ENCODE peak calls at places on chromosome 1, in eight cellular contexts. M is foreskin fibroblast, G is fibroblast of pulmonary artery, O is retinal pigment epithelial cell, S is GM06990, I is fibroblast of lung, C is esophagus muscularis mucosa, L is stomach. J is an unnamed sample.

GRCh38 chr1:194975913-194976312 is 1632.3 kb downstream of the KCNT2 start:
- DNase-seq in M (peak; percentile 78), G (peak; percentile 3), O (no peak), S (no peak), I (peak; percentile 57), C (no peak), L (no peak), J (no peak)

GRCh38 chr1:29672955-29673507 is 436.7 kb downstream of the PTPRU start:
- DNase-seq in M (no peak), G (no peak), O (no peak), S (no peak), I (no peak), C (peak; percentile 72), L (peak; percentile 9), J (no peak)

GRCh38 chr1:99496067-99496466 is 149.8 kb upstream of the PALMD start:
- DNase-seq in M (peak; percentile 50), G (no peak), O (no peak), S (no peak), I (peak; percentile 23), C (no peak), L (no peak), J (no peak)

GRCh38 chr1:180343931-180344406 is 113.9 kb downstream of the LHX4 start:
- DNase-seq in M (peak; percentile 33), G (peak; percentile 39), O (peak; percentile 44), S (no peak), I (peak; percentile 44), C (no peak), L (peak; percentile 32), J (peak; percentile 49)

GRCh38 chr1:13812456-13813397 is 112.7 kb downstream of the PRDM2 start:
- DNase-seq in M (no peak), G (no peak), O (no peak), S (no peak), I (no peak), C (no peak), L (no peak), J (peak; percentile 23)

GRCh38 chr1:224211262-224211962 is 28.4 kb downstream of the DEGS1 start:
- DNase-seq in M (peak; percentile 92), G (peak; percentile 81), O (no peak), S (no peak), I (peak; percentile 80), C (no peak), L (peak; percentile 63), J (peak; percentile 35)

GRCh38 chr1:27071049-27071416 is 58.4 kb upstream of the TENT5B start:
- DNase-seq in M (peak; percentile 90), G (peak; percentile 18), O (no peak), S (no peak), I (peak; percentile 42), C (no peak), L (no peak), J (no peak)

GRCh38 chr1:61978866-61979265 is 215.8 kb upstream of the L1TD1 start:
- DNase-seq in M (no peak), G (no peak), O (no peak), S (no peak), I (no peak), C (no peak), L (no peak), J (no peak)

GRCh38 chr1:19387045-19387467 is 74.9 kb downstream of the SLC66A1 start:
- DNase-seq in M (no peak), G (no peak), O (no peak), S (no peak), I (no peak), C (no peak), L (no peak), J (no peak)

GRCh38 chr1:229024528-229025119 is 246.3 kb upstream of the RAB4A start:
- DNase-seq in M (peak; percentile 90), G (peak; percentile 85), O (peak; percentile 14), S (no peak), I (peak; percentile 85), C (peak; percentile 92), L (peak; percentile 56), J (peak; percentile 39)

GRCh38 chr1:211643324-211644212 is 31.9 kb downstream of the NEK2 start:
- DNase-seq in M (no peak), G (no peak), O (peak; percentile 54), S (no peak), I (no peak), C (no peak), L (peak; percentile 86), J (no peak)

GRCh38 chr1:67059331-67059730 is 5.4 kb upstream of the SLC35D1 start:
- DNase-seq in M (peak; percentile 53), G (no peak), O (no peak), S (no peak), I (no peak), C (no peak), L (no peak), J (no peak)

GRCh38 chr1:15213333-15213732 is 33.7 kb upstream of the FHAD1 start:
- DNase-seq in M (peak; percentile 30), G (peak; percentile 41), O (no peak), S (no peak), I (peak; percentile 73), C (no peak), L (peak; percentile 25), J (no peak)

GRCh38 chr1:40652452-40652851 is 13.0 kb downstream of the RIMS3 start:
- DNase-seq in M (no peak), G (no peak), O (no peak), S (no peak), I (no peak), C (no peak), L (no peak), J (no peak)

GRCh38 chr1:40652979-40653378 is 12.5 kb downstream of the RIMS3 start:
- DNase-seq in M (no peak), G (no peak), O (no peak), S (no peak), I (no peak), C (no peak), L (no peak), J (no peak)

GRCh38 chr1:40651138-40651857 is 14.2 kb downstream of the RIMS3 start:
- DNase-seq in M (no peak), G (no peak), O (no peak), S (no peak), I (no peak), C (no peak), L (peak; percentile 62), J (no peak)

GRCh38 chr1:40657046-40657445 is 8.4 kb downstream of the RIMS3 start:
- DNase-seq in M (no peak), G (no peak), O (no peak), S (no peak), I (no peak), C (no peak), L (no peak), J (no peak)

GRCh38 chr1:40653851-40654537 is 11.5 kb downstream of the RIMS3 start:
- DNase-seq in M (no peak), G (peak; percentile 15), O (no peak), S (no peak), I (no peak), C (no peak), L (no peak), J (no peak)
- H3K4me3 ChIP-seq in M (no peak overlapping the region), G (no peak overlapping the region), O (no peak overlapping the region), S (no peak overlapping the region), I (no peak overlapping the region), C (no peak overlapping the region), L (no peak overlapping the region), J (no peak overlapping the region)

GRCh38 chr1:92883297-92883696 is 51.5 kb downstream of the RPL5 start:
- DNase-seq in M (no peak), G (no peak), O (no peak), S (no peak), I (no peak), C (no peak), L (no peak), J (peak; percentile 31)
- H3K4me3 ChIP-seq in M (no peak overlapping the region), G (no peak overlapping the region), O (no peak overlapping the region), S (no peak overlapping the region), I (no peak overlapping the region), C (no peak overlapping the region), L (no peak overlapping the region), J (no peak overlapping the region)

GRCh38 chr1:110069302-110070281 is 880 bp downstream of the ALX3 start:
- DNase-seq in M (no peak), G (no peak), O (no peak), S (no peak), I (no peak), C (no peak), L (no peak), J (no peak)
- H3K4me3 ChIP-seq in M (peak overlapping the region; percentile 56), G (no peak overlapping the region), O (no peak overlapping the region), S (no peak overlapping the region), I (no peak overlapping the region), C (peak overlapping the region; percentile 39), L (peak overlapping the region; percentile 34), J (no peak overlapping the region)

GRCh38 chr1:31798433-31799195 is 17.2 kb downstream of the SPOCD1 start:
- DNase-seq in M (peak; percentile 96), G (peak; percentile 75), O (peak; percentile 85), S (no peak), I (peak; percentile 97), C (no peak), L (no peak), J (peak; percentile 72)
- H3K4me3 ChIP-seq in M (peak overlapping the region; percentile 50), G (peak overlapping the region; percentile 51), O (peak overlapping the region; percentile 79), S (no peak overlapping the region), I (peak overlapping the region; percentile 75), C (no peak overlapping the region), L (no peak overlapping the region), J (no peak overlapping the region)

GRCh38 chr1:12293416-12293815 is 63.6 kb downstream of the VPS13D start:
- DNase-seq in M (no peak), G (no peak), O (no peak), S (no peak), I (no peak), C (no peak), L (no peak), J (no peak)

GRCh38 chr1:12290828-12291227 is 61.0 kb downstream of the VPS13D start:
- DNase-seq in M (no peak), G (no peak), O (no peak), S (no peak), I (no peak), C (no peak), L (no peak), J (no peak)

GRCh38 chr1:12284486-12284885 is 54.7 kb downstream of the VPS13D start:
- DNase-seq in M (no peak), G (no peak), O (no peak), S (no peak), I (no peak), C (no peak), L (no peak), J (no peak)

GRCh38 chr1:12285496-12286143 is 55.8 kb downstream of the VPS13D start:
- DNase-seq in M (no peak), G (peak; percentile 38), O (no peak), S (no peak), I (no peak), C (no peak), L (no peak), J (no peak)

DNA sequence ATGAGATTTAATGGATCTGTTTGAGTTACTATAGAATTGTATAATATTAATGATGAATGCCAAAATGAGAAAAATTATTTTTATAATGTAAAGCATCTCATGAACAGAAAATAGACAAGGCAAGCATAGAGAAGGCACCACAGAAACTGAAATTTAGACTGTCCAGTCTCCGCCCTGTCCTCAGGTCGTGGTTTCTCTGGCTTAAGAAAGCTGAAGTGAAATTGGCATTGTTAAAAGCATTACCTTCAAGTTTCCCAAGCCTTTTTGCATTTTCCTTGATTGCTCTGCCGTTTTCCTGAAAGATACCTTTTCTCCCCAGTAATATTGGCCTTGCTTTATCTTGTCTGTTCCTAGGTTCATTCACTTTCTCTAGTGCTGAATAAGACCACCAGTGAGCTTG is 58.0 kb downstream of the VPS13D start:
- DNase-seq in M (no peak), G (no peak), O (no peak), S (peak; percentile 6), I (no peak), C (no peak), L (no peak), J (no peak)
- H3K4me3 ChIP-seq in M (no peak overlapping the region), G (no peak overlapping the region), O (no peak overlapping the region), S (no peak overlapping the region), I (no peak overlapping the region), C (no peak overlapping the region), L (no peak overlapping the region), J (no peak overlapping the region)